ENCODE peak calls at places on chromosomes 4 and X, in ten cellular contexts. D is lower lobe of right lung; I is kidney; T is kidney tubule cell; A is ELR; Y is CD4-positive, alpha-beta T cell; F is OCI-LY7; E is lower leg skin; N is anterior cingulate cortex; R is GM12864. J is an unnamed sample.

GRCh38 chr4:173182403-173182802 is 13.8 kb downstream of the GALNT7 start:
- DNase-seq in D (no peak), I (no peak), T (peak; percentile 94), A (peak; percentile 92), Y (no peak), F (no peak), E (no peak), N (no peak), R (no peak), J (no peak)

GRCh38 chr4:77395481-77395880 is 210.1 kb upstream of the CXCL13 start:
- DNase-seq in D (no peak), I (no peak), T (no peak), A (no peak), Y (no peak), F (no peak), E (no peak), N (no peak), R (no peak), J (no peak)

GRCh38 chr4:161061046-161061445 is 1102.8 kb downstream of the FSTL5 start:
- DNase-seq in D (no peak), I (no peak), T (no peak), A (no peak), Y (no peak), F (no peak), E (no peak), N (no peak), R (no peak), J (no peak)

GRCh38 chrX:153526040-153526439 is 8.6 kb downstream of the ATP2B3 start:
- DNase-seq in D (no peak), I (no peak), T (no peak), A (no peak), Y (no peak), F (no peak), E (no peak), N (no peak), R (no peak), J (no peak)

GRCh38 chrX:72006461-72006860 is 95.8 kb downstream of the NHSL2 start:
- DNase-seq in D (no peak), I (no peak), T (no peak), A (no peak), Y (no peak), F (no peak), E (no peak), N (no peak), R (no peak), J (no peak)

GRCh38 chr4:108635070-108635655 is 14.8 kb downstream of the RPL34 start:
- DNase-seq in D (no peak), I (no peak), T (no peak), A (no peak), Y (no peak), F (no peak), E (no peak), N (no peak), R (no peak), J (no peak)

GRCh38 chr4:164956766-164957643 is 20.5 kb downstream of the TRIM61 start:
- DNase-seq in D (peak; percentile 89), I (peak; percentile 90), T (peak; percentile 81), A (peak; percentile 46), Y (peak; percentile 42), F (peak; percentile 93), E (peak; percentile 36), N (peak; percentile 81), R (peak; percentile 66), J (no peak)

GRCh38 chr4:74659576-74660411 is 134.5 kb downstream of the BTC start:
- DNase-seq in D (no peak), I (no peak), T (peak; percentile 99), A (peak; percentile 98), Y (no peak), F (no peak), E (peak; percentile 46), N (no peak), R (no peak), J (no peak)

GRCh38 chr4:65592089-65592488 is 78.2 kb downstream of the EPHA5 start:
- DNase-seq in D (no peak), I (no peak), T (no peak), A (peak; percentile 7), Y (no peak), F (no peak), E (no peak), N (no peak), R (no peak), J (no peak)

GRCh38 chrX:16873106-16873505 is 2.9 kb upstream of the RBBP7 start:
- DNase-seq in D (no peak), I (no peak), T (peak; percentile 27), A (no peak), Y (no peak), F (peak; percentile 58), E (no peak), N (no peak), R (no peak), J (no peak)